ENCODE peak calls at places on chromosomes 13 and 19, in eight cellular contexts. One of them, this sample, is unnamed.

GRCh38 chr19:12364391-12365093 is 941 bp downstream of the ZNF442 start:
- DNase-seq in NCI-H1092 treated with DMSO at 0.1 percent for 48 hours: no peak
- DNase-seq in memory B cell: peak
- DNase-seq in kidney glomerular epithelial cell: no peak
- DNase-seq in C1 segment of cervical spinal cord: peak
- DNase-seq in fibroblast of mammary gland: peak
- DNase-seq in H9: peak
- DNase-seq in glutamatergic neuron: peak
- DNase-seq in this sample: peak

GRCh38 chr13:100203696-100204367 is 114.9 kb downstream of the PCCA start:
- DNase-seq in kidney glomerular epithelial cell: peak
- DNase-seq in C1 segment of cervical spinal cord: no peak
- DNase-seq in fibroblast of mammary gland: peak
- DNase-seq in NCI-H1092 treated with DMSO at 0.1 percent for 48 hours: no peak
- DNase-seq in glutamatergic neuron: no peak
- DNase-seq in H9: no peak
- DNase-seq in memory B cell: no peak
- DNase-seq in this sample: no peak

GRCh38 chr13:90868321-90868920 is 479.1 kb upstream of the MIR17HG start:
- DNase-seq in memory B cell: no peak
- DNase-seq in H9: no peak
- DNase-seq in kidney glomerular epithelial cell: peak
- DNase-seq in NCI-H1092 treated with DMSO at 0.1 percent for 48 hours: no peak
- DNase-seq in fibroblast of mammary gland: peak
- DNase-seq in C1 segment of cervical spinal cord: no peak
- DNase-seq in glutamatergic neuron: peak
- DNase-seq in this sample: peak

GRCh38 chr13:96053003-96053703 is at the start of gene UGGT2:
- DNase-seq in fibroblast of mammary gland: peak
- DNase-seq in H9: peak
- DNase-seq in glutamatergic neuron: peak
- DNase-seq in NCI-H1092 treated with DMSO at 0.1 percent for 48 hours: peak
- DNase-seq in C1 segment of cervical spinal cord: peak
- DNase-seq in memory B cell: peak
- DNase-seq in kidney glomerular epithelial cell: peak
- DNase-seq in this sample: peak

GRCh38 chr19:35696835-35697234 is 7.5 kb upstream of the ZBTB32 start:
- DNase-seq in fibroblast of mammary gland: no peak
- DNase-seq in glutamatergic neuron: no peak
- DNase-seq in NCI-H1092 treated with DMSO at 0.1 percent for 48 hours: no peak
- DNase-seq in H9: no peak
- DNase-seq in C1 segment of cervical spinal cord: no peak
- DNase-seq in memory B cell: no peak
- DNase-seq in kidney glomerular epithelial cell: no peak
- DNase-seq in this sample: no peak

GRCh38 chr19:3082331-3082730 is 11.8 kb upstream of the GNA11 start:
- DNase-seq in glutamatergic neuron: no peak
- DNase-seq in memory B cell: no peak
- DNase-seq in NCI-H1092 treated with DMSO at 0.1 percent for 48 hours: no peak
- DNase-seq in kidney glomerular epithelial cell: no peak
- DNase-seq in fibroblast of mammary gland: no peak
- DNase-seq in H9: no peak
- DNase-seq in C1 segment of cervical spinal cord: no peak
- DNase-seq in this sample: no peak

GRCh38 chr19:33697766-33698165 is 76.0 kb downstream of the CHST8 start:
- DNase-seq in glutamatergic neuron: no peak
- DNase-seq in fibroblast of mammary gland: no peak
- DNase-seq in NCI-H1092 treated with DMSO at 0.1 percent for 48 hours: no peak
- DNase-seq in H9: no peak
- DNase-seq in memory B cell: no peak
- DNase-seq in C1 segment of cervical spinal cord: no peak
- DNase-seq in kidney glomerular epithelial cell: no peak
- DNase-seq in this sample: no peak

GRCh38 chr13:76852991-76853390 is 33.2 kb downstream of the KCTD12 start:
- DNase-seq in C1 segment of cervical spinal cord: no peak
- DNase-seq in fibroblast of mammary gland: peak
- DNase-seq in kidney glomerular epithelial cell: peak
- DNase-seq in glutamatergic neuron: no peak
- DNase-seq in NCI-H1092 treated with DMSO at 0.1 percent for 48 hours: no peak
- DNase-seq in memory B cell: no peak
- DNase-seq in H9: no peak
- DNase-seq in this sample: no peak

GRCh38 chr19:53394522-53394973 is 401 bp upstream of the ZNF765 start:
- DNase-seq in kidney glomerular epithelial cell: peak
- DNase-seq in C1 segment of cervical spinal cord: no peak
- DNase-seq in fibroblast of mammary gland: peak
- DNase-seq in glutamatergic neuron: peak
- DNase-seq in memory B cell: no peak
- DNase-seq in H9: peak
- DNase-seq in NCI-H1092 treated with DMSO at 0.1 percent for 48 hours: peak
- DNase-seq in this sample: no peak

GRCh38 chr19:40009674-40010073 is 12.8 kb downstream of the ZNF546 start:
- DNase-seq in NCI-H1092 treated with DMSO at 0.1 percent for 48 hours: no peak
- DNase-seq in kidney glomerular epithelial cell: no peak
- DNase-seq in fibroblast of mammary gland: no peak
- DNase-seq in H9: no peak
- DNase-seq in memory B cell: no peak
- DNase-seq in C1 segment of cervical spinal cord: no peak
- DNase-seq in glutamatergic neuron: no peak
- DNase-seq in this sample: no peak

GRCh38 chr19:33194884-33195710 is 967 bp downstream of the LRP3 start:
- DNase-seq in NCI-H1092 treated with DMSO at 0.1 percent for 48 hours: no peak
- DNase-seq in glutamatergic neuron: peak
- DNase-seq in H9: no peak
- DNase-seq in C1 segment of cervical spinal cord: no peak
- DNase-seq in fibroblast of mammary gland: peak
- DNase-seq in memory B cell: no peak
- DNase-seq in kidney glomerular epithelial cell: no peak
- DNase-seq in this sample: no peak

GRCh38 chr19:54114340-54114826 is 1.1 kb downstream of the TFPT start:
- DNase-seq in NCI-H1092 treated with DMSO at 0.1 percent for 48 hours: peak
- DNase-seq in glutamatergic neuron: no peak
- DNase-seq in kidney glomerular epithelial cell: no peak
- DNase-seq in fibroblast of mammary gland: peak
- DNase-seq in memory B cell: no peak
- DNase-seq in C1 segment of cervical spinal cord: no peak
- DNase-seq in H9: no peak
- DNase-seq in this sample: peak

GRCh38 chr13:42354246-42355117 is 82.5 kb downstream of the AKAP11 start:
- DNase-seq in glutamatergic neuron: no peak
- DNase-seq in C1 segment of cervical spinal cord: no peak
- DNase-seq in fibroblast of mammary gland: peak
- DNase-seq in memory B cell: no peak
- DNase-seq in kidney glomerular epithelial cell: peak
- DNase-seq in NCI-H1092 treated with DMSO at 0.1 percent for 48 hours: no peak
- DNase-seq in H9: no peak
- DNase-seq in this sample: no peak

GRCh38 chr19:47471733-47472457 is at the start of gene SLC8A2:
- DNase-seq in kidney glomerular epithelial cell: no peak
- DNase-seq in fibroblast of mammary gland: peak
- DNase-seq in H9: peak
- DNase-seq in glutamatergic neuron: peak
- DNase-seq in C1 segment of cervical spinal cord: no peak
- DNase-seq in NCI-H1092 treated with DMSO at 0.1 percent for 48 hours: peak
- DNase-seq in memory B cell: no peak
- DNase-seq in this sample: no peak

GRCh38 chr19:3641515-3642269 is 15.1 kb upstream of the CACTIN start:
- DNase-seq in glutamatergic neuron: no peak
- DNase-seq in kidney glomerular epithelial cell: no peak
- DNase-seq in C1 segment of cervical spinal cord: no peak
- DNase-seq in fibroblast of mammary gland: no peak
- DNase-seq in memory B cell: no peak
- DNase-seq in H9: no peak
- DNase-seq in NCI-H1092 treated with DMSO at 0.1 percent for 48 hours: no peak
- DNase-seq in this sample: no peak

GRCh38 chr19:17762505-17763229 is 11.4 kb downstream of the FCHO1 start:
- DNase-seq in kidney glomerular epithelial cell: no peak
- DNase-seq in C1 segment of cervical spinal cord: no peak
- DNase-seq in memory B cell: no peak
- DNase-seq in glutamatergic neuron: peak
- DNase-seq in fibroblast of mammary gland: peak
- DNase-seq in H9: peak
- DNase-seq in NCI-H1092 treated with DMSO at 0.1 percent for 48 hours: no peak
- DNase-seq in this sample: peak

GRCh38 chr19:18483119-18483518 is 38.8 kb downstream of the ELL start:
- DNase-seq in H9: no peak
- DNase-seq in C1 segment of cervical spinal cord: no peak
- DNase-seq in memory B cell: no peak
- DNase-seq in glutamatergic neuron: no peak
- DNase-seq in fibroblast of mammary gland: no peak
- DNase-seq in kidney glomerular epithelial cell: no peak
- DNase-seq in NCI-H1092 treated with DMSO at 0.1 percent for 48 hours: peak
- DNase-seq in this sample: no peak

GRCh38 chr19:12757544-12758274 is 6.1 kb downstream of the BEST2 start:
- DNase-seq in NCI-H1092 treated with DMSO at 0.1 percent for 48 hours: peak
- DNase-seq in fibroblast of mammary gland: peak
- DNase-seq in memory B cell: peak
- DNase-seq in H9: peak
- DNase-seq in kidney glomerular epithelial cell: no peak
- DNase-seq in glutamatergic neuron: peak
- DNase-seq in C1 segment of cervical spinal cord: peak
- DNase-seq in this sample: peak

GRCh38 chr13:57045816-57046691 is 94.7 kb upstream of the PRR20A start:
- DNase-seq in C1 segment of cervical spinal cord: no peak
- DNase-seq in glutamatergic neuron: no peak
- DNase-seq in fibroblast of mammary gland: no peak
- DNase-seq in NCI-H1092 treated with DMSO at 0.1 percent for 48 hours: no peak
- DNase-seq in memory B cell: no peak
- DNase-seq in H9: no peak
- DNase-seq in kidney glomerular epithelial cell: no peak
- DNase-seq in this sample: no peak

GRCh38 chr19:53772943-53773342 is 51.2 kb downstream of the NLRP12 start:
- DNase-seq in H9: peak
- DNase-seq in kidney glomerular epithelial cell: peak
- DNase-seq in C1 segment of cervical spinal cord: no peak
- DNase-seq in fibroblast of mammary gland: peak
- DNase-seq in glutamatergic neuron: peak
- DNase-seq in memory B cell: peak
- DNase-seq in NCI-H1092 treated with DMSO at 0.1 percent for 48 hours: peak
- DNase-seq in this sample: peak

GRCh38 chr13:33053397-33054066 is 37.3 kb downstream of the KL start:
- DNase-seq in C1 segment of cervical spinal cord: no peak
- DNase-seq in NCI-H1092 treated with DMSO at 0.1 percent for 48 hours: no peak
- DNase-seq in glutamatergic neuron: no peak
- DNase-seq in fibroblast of mammary gland: no peak
- DNase-seq in kidney glomerular epithelial cell: no peak
- DNase-seq in H9: no peak
- DNase-seq in memory B cell: no peak
- DNase-seq in this sample: no peak

GRCh38 chr19:7257148-7258041 is 36.8 kb downstream of the INSR start:
- DNase-seq in NCI-H1092 treated with DMSO at 0.1 percent for 48 hours: no peak
- DNase-seq in memory B cell: no peak
- DNase-seq in kidney glomerular epithelial cell: no peak
- DNase-seq in glutamatergic neuron: no peak
- DNase-seq in C1 segment of cervical spinal cord: no peak
- DNase-seq in fibroblast of mammary gland: peak
- DNase-seq in H9: no peak
- DNase-seq in this sample: no peak